ENCODE peak calls at places on chromosome 4, in seven cellular contexts. One of them, this sample, is unnamed.

GRCh38 chr4:89625599-89626293 is 211.2 kb downstream of the SNCA start:
- DNase-seq in left lung: no peak
- DNase-seq in A673: no peak
- DNase-seq in neural crest cell: no peak
- DNase-seq in PC-3: no peak
- DNase-seq in lower leg skin: no peak
- DNase-seq in GM10248: no peak
- DNase-seq in this sample: no peak

GRCh38 chr4:180160195-180160985 is 2082.8 kb upstream of the TENM3 start:
- DNase-seq in left lung: no peak
- DNase-seq in A673: no peak
- DNase-seq in neural crest cell: no peak
- DNase-seq in PC-3: no peak
- DNase-seq in lower leg skin: no peak
- DNase-seq in GM10248: no peak
- DNase-seq in this sample: no peak

GRCh38 chr4:26076000-26076587 is 162.1 kb downstream of the SMIM20 start:
- DNase-seq in left lung: no peak
- DNase-seq in A673: no peak
- DNase-seq in neural crest cell: no peak
- DNase-seq in PC-3: peak
- DNase-seq in lower leg skin: peak
- DNase-seq in GM10248: peak
- DNase-seq in this sample: no peak

GRCh38 chr4:76836860-76837564 is 60.9 kb downstream of the SOWAHB start:
- DNase-seq in left lung: no peak
- DNase-seq in A673: no peak
- DNase-seq in neural crest cell: no peak
- DNase-seq in PC-3: no peak
- DNase-seq in lower leg skin: no peak
- DNase-seq in GM10248: no peak
- DNase-seq in this sample: no peak

GRCh38 chr4:113539408-113539807 is 222.1 kb downstream of the CAMK2D start:
- DNase-seq in left lung: no peak
- DNase-seq in A673: no peak
- DNase-seq in neural crest cell: no peak
- DNase-seq in PC-3: peak
- DNase-seq in lower leg skin: no peak
- DNase-seq in GM10248: peak
- DNase-seq in this sample: no peak

GRCh38 chr4:144338148-144338547 is 197.6 kb upstream of the GYPA start:
- DNase-seq in left lung: no peak
- DNase-seq in A673: peak
- DNase-seq in neural crest cell: no peak
- DNase-seq in PC-3: no peak
- DNase-seq in lower leg skin: no peak
- DNase-seq in GM10248: no peak
- DNase-seq in this sample: no peak

GRCh38 chr4:48962636-48963035 is 23.4 kb upstream of the CWH43 start:
- DNase-seq in left lung: no peak
- DNase-seq in A673: no peak
- DNase-seq in neural crest cell: no peak
- DNase-seq in PC-3: no peak
- DNase-seq in lower leg skin: no peak
- DNase-seq in GM10248: no peak
- DNase-seq in this sample: no peak

GRCh38 chr4:99893029-99893428 is 1.2 kb downstream of the LAMTOR3 start:
- DNase-seq in left lung: no peak
- DNase-seq in A673: no peak
- DNase-seq in neural crest cell: no peak
- DNase-seq in PC-3: no peak
- DNase-seq in lower leg skin: no peak
- DNase-seq in GM10248: no peak
- DNase-seq in this sample: no peak

GRCh38 chr4:170736710-170737109 is 647.0 kb upstream of the AADAT start:
- DNase-seq in left lung: no peak
- DNase-seq in A673: no peak
- DNase-seq in neural crest cell: no peak
- DNase-seq in PC-3: peak
- DNase-seq in lower leg skin: no peak
- DNase-seq in GM10248: no peak
- DNase-seq in this sample: no peak

GRCh38 chr4:69032847-69033638 is 63.2 kb upstream of the UGT2B7 start:
- DNase-seq in left lung: no peak
- DNase-seq in A673: no peak
- DNase-seq in neural crest cell: no peak
- DNase-seq in PC-3: peak
- DNase-seq in lower leg skin: no peak
- DNase-seq in GM10248: no peak
- DNase-seq in this sample: no peak

GRCh38 chr4:171334549-171334948 is 478.7 kb upstream of the GALNTL6 start:
- DNase-seq in left lung: no peak
- DNase-seq in A673: no peak
- DNase-seq in neural crest cell: no peak
- DNase-seq in PC-3: no peak
- DNase-seq in lower leg skin: no peak
- DNase-seq in GM10248: no peak
- DNase-seq in this sample: no peak

GRCh38 chr4:63558709-63559108 is 850.5 kb downstream of the TECRL start:
- DNase-seq in left lung: no peak
- DNase-seq in A673: no peak
- DNase-seq in neural crest cell: no peak
- DNase-seq in PC-3: no peak
- DNase-seq in lower leg skin: no peak
- DNase-seq in GM10248: no peak
- DNase-seq in this sample: no peak

GRCh38 chr4:63566658-63567057 is 842.6 kb downstream of the TECRL start:
- DNase-seq in left lung: no peak
- DNase-seq in A673: no peak
- DNase-seq in neural crest cell: no peak
- DNase-seq in PC-3: no peak
- DNase-seq in lower leg skin: no peak
- DNase-seq in GM10248: no peak
- DNase-seq in this sample: no peak

DNA sequence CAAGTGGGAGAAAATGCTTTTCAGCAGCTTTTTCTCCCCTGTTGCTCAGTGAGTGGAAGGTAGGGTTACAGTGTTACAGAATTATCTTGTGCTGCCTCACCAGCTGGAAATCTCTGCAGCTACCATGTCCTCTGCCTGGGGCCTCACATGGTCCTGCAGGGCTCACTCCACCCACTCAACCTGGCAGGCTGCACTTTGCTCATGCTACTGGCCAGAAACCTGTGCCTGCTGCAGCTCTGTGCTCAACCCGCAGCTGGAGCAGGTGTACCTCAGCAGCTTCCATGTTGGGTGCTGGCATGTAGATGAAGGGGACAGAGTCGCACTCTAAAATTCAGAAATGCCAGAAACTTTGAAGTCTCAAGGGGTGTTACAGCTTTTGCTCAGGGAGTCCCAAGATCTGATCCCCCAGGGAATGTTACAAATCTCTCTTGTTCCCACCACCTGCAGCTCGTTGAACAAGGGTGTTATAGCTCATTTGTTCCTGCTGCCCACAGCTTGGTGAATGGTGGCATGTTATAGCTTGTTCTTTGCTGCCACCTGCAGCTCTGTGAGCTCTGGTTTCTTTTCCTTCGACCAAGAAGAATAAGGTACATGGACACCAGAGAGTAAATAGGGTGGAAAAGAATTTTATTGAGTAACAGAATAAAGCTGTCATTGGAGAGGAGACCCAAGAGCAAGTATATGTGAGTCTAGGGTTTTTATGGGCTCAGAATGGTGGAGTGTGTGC is 845.8 kb downstream of the TECRL start:
- DNase-seq in left lung: no peak
- DNase-seq in A673: no peak
- DNase-seq in neural crest cell: no peak
- DNase-seq in PC-3: peak
- DNase-seq in lower leg skin: no peak
- DNase-seq in GM10248: no peak
- DNase-seq in this sample: no peak
- TF ChIP-seq CTCF in left lung: no peak
- TF ChIP-seq CTCF in A673: no peak
- TF ChIP-seq CTCF in neural crest cell: peak
- TF ChIP-seq CTCF in PC-3: peak
- TF ChIP-seq CTCF in lower leg skin: no peak
- TF ChIP-seq CTCF in GM10248: peak
- TF ChIP-seq CTCF in this sample: no peak

GRCh38 chr4:762211-763190 is 56.9 kb downstream of the PCGF3 start:
- DNase-seq in left lung: no peak
- DNase-seq in A673: peak
- DNase-seq in neural crest cell: no peak
- DNase-seq in PC-3: peak
- DNase-seq in lower leg skin: no peak
- DNase-seq in GM10248: no peak
- DNase-seq in this sample: no peak
- TF ChIP-seq CTCF in left lung: no peak
- TF ChIP-seq CTCF in A673: peak
- TF ChIP-seq CTCF in neural crest cell: peak
- TF ChIP-seq CTCF in PC-3: peak
- TF ChIP-seq CTCF in lower leg skin: no peak
- TF ChIP-seq CTCF in GM10248: no peak
- TF ChIP-seq CTCF in this sample: no peak

GRCh38 chr4:120672558-120673147 is 249.9 kb downstream of the PRDM5 start:
- DNase-seq in left lung: no peak
- DNase-seq in A673: no peak
- DNase-seq in neural crest cell: no peak
- DNase-seq in PC-3: no peak
- DNase-seq in lower leg skin: no peak
- DNase-seq in GM10248: no peak
- DNase-seq in this sample: no peak
- TF ChIP-seq CTCF in left lung: no peak
- TF ChIP-seq CTCF in A673: no peak
- TF ChIP-seq CTCF in neural crest cell: no peak
- TF ChIP-seq CTCF in PC-3: no peak
- TF ChIP-seq CTCF in lower leg skin: no peak
- TF ChIP-seq CTCF in GM10248: no peak
- TF ChIP-seq CTCF in this sample: no peak

DNA sequence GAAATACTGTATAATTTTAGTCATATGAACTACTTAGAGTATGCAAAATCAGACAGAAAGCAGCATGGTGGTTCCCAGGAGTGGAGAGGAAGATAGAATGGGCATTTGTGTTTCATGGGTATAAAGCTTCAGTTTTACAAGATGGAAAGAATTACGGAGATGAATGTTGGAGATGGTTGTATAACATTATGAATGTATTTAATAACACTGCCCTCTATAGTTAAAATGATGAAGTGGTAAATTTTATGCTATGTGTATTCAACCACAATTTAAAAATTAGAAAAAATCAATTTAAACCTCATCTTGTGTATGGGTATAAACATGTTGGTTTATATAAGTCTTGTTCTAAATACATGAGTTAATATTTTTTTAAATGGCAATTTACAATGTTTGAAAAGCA is 521.1 kb downstream of the FSTL5 start:
- DNase-seq in left lung: no peak
- DNase-seq in A673: peak
- DNase-seq in neural crest cell: no peak
- DNase-seq in PC-3: peak
- DNase-seq in lower leg skin: no peak
- DNase-seq in GM10248: no peak
- DNase-seq in this sample: no peak
- TF ChIP-seq CTCF in left lung: no peak
- TF ChIP-seq CTCF in A673: peak
- TF ChIP-seq CTCF in neural crest cell: no peak
- TF ChIP-seq CTCF in PC-3: peak
- TF ChIP-seq CTCF in lower leg skin: no peak
- TF ChIP-seq CTCF in GM10248: peak
- TF ChIP-seq CTCF in this sample: no peak

GRCh38 chr4:152359208-152360044 is 176.5 kb downstream of the FBXW7 start:
- DNase-seq in left lung: no peak
- DNase-seq in A673: no peak
- DNase-seq in neural crest cell: no peak
- DNase-seq in PC-3: no peak
- DNase-seq in lower leg skin: no peak
- DNase-seq in GM10248: peak
- DNase-seq in this sample: no peak

GRCh38 chr4:152352645-152353116 is 183.2 kb downstream of the FBXW7 start:
- DNase-seq in left lung: peak
- DNase-seq in A673: peak
- DNase-seq in neural crest cell: peak
- DNase-seq in PC-3: peak
- DNase-seq in lower leg skin: peak
- DNase-seq in GM10248: peak
- DNase-seq in this sample: no peak

GRCh38 chr4:152357206-152357605 is 178.7 kb downstream of the FBXW7 start:
- DNase-seq in left lung: peak
- DNase-seq in A673: no peak
- DNase-seq in neural crest cell: no peak
- DNase-seq in PC-3: no peak
- DNase-seq in lower leg skin: no peak
- DNase-seq in GM10248: no peak
- DNase-seq in this sample: no peak

GRCh38 chr4:152360045-152360410 is 175.9 kb downstream of the FBXW7 start:
- DNase-seq in left lung: no peak
- DNase-seq in A673: peak
- DNase-seq in neural crest cell: no peak
- DNase-seq in PC-3: peak
- DNase-seq in lower leg skin: no peak
- DNase-seq in GM10248: peak
- DNase-seq in this sample: no peak

GRCh38 chr4:152356428-152357034 is 179.4 kb downstream of the FBXW7 start:
- DNase-seq in left lung: no peak
- DNase-seq in A673: no peak
- DNase-seq in neural crest cell: no peak
- DNase-seq in PC-3: no peak
- DNase-seq in lower leg skin: no peak
- DNase-seq in GM10248: no peak
- DNase-seq in this sample: no peak
- TF ChIP-seq CTCF in left lung: no peak
- TF ChIP-seq CTCF in A673: peak
- TF ChIP-seq CTCF in neural crest cell: no peak
- TF ChIP-seq CTCF in PC-3: peak
- TF ChIP-seq CTCF in lower leg skin: no peak
- TF ChIP-seq CTCF in GM10248: peak
- TF ChIP-seq CTCF in this sample: no peak